ENCODE peak calls at places on chromosomes 7 and 10, in seven cellular contexts. G, A, B, O, R, W and Q are unnamed samples.

GRCh38 chr10:4372601-4373000 is 453.4 kb upstream of the AKR1E2 start:
- DNase-seq in G (no peak), A (no peak), B (peak), O (no peak), R (peak), W (no peak), Q (no peak)

GRCh38 chr10:63977329-63977923 is 456.2 kb downstream of the REEP3 start:
- DNase-seq in G (peak), A (no peak), B (no peak), O (peak), R (peak), W (peak), Q (peak)

GRCh38 chr7:6651866-6652445 is 14.8 kb downstream of the ZNF316 start:
- DNase-seq in G (no peak), A (no peak), B (no peak), O (peak), R (no peak), W (no peak), Q (no peak)

GRCh38 chr10:47255866-47256265 is 44.1 kb upstream of the GDF10 start:
- DNase-seq in G (no peak), A (no peak), B (no peak), O (no peak), R (no peak), W (no peak), Q (no peak)

GRCh38 chr10:62582804-62583208 is 208.6 kb downstream of the ZNF365 start:
- DNase-seq in G (no peak), A (no peak), B (peak), O (no peak), R (peak), W (no peak), Q (peak)

GRCh38 chr10:132405463-132405991 is 8.5 kb downstream of the PWWP2B start:
- DNase-seq in G (no peak), A (no peak), B (no peak), O (no peak), R (no peak), W (no peak), Q (no peak)

GRCh38 chr7:44046321-44047061 is 2.0 kb downstream of the DBNL start:
- DNase-seq in G (peak), A (no peak), B (no peak), O (no peak), R (no peak), W (no peak), Q (no peak)

GRCh38 chr7:23277359-23277989 is 21.7 kb upstream of the MALSU1 start:
- DNase-seq in G (no peak), A (peak), B (no peak), O (peak), R (peak), W (peak), Q (peak)

GRCh38 chr7:44117801-44118429 is 5.4 kb downstream of the POLD2 start:
- DNase-seq in G (no peak), A (no peak), B (no peak), O (no peak), R (peak), W (no peak), Q (no peak)

GRCh38 chr7:42734568-42734967 is 177.3 kb downstream of the C7orf25 start:
- DNase-seq in G (no peak), A (no peak), B (no peak), O (no peak), R (peak), W (no peak), Q (no peak)

GRCh38 chr7:80630611-80631010 is 7.8 kb upstream of the CD36 start:
- DNase-seq in G (no peak), A (no peak), B (no peak), O (no peak), R (no peak), W (no peak), Q (no peak)

GRCh38 chr7:25386311-25386744 is 158.0 kb upstream of the NPVF start:
- DNase-seq in G (no peak), A (no peak), B (no peak), O (peak), R (no peak), W (no peak), Q (no peak)

GRCh38 chr10:127300868-127301321 is 104.5 kb upstream of the INSYN2A start:
- DNase-seq in G (no peak), A (no peak), B (no peak), O (no peak), R (no peak), W (no peak), Q (peak)

GRCh38 chr7:72444023-72444776 is 32.1 kb upstream of the CALN1 start:
- DNase-seq in G (no peak), A (peak), B (no peak), O (no peak), R (no peak), W (no peak), Q (no peak)

GRCh38 chr7:129468087-129468486 is 33.9 kb downstream of the STRIP2 start:
- DNase-seq in G (no peak), A (no peak), B (peak), O (no peak), R (peak), W (no peak), Q (no peak)

GRCh38 chr7:44051611-44052220 is 7.2 kb downstream of the DBNL start:
- DNase-seq in G (no peak), A (no peak), B (no peak), O (no peak), R (no peak), W (no peak), Q (no peak)

GRCh38 chr10:12741255-12741915 is 260.1 kb downstream of the CCDC3 start:
- DNase-seq in G (no peak), A (no peak), B (no peak), O (no peak), R (no peak), W (no peak), Q (no peak)

GRCh38 chr7:30029696-30030095 is 1.5 kb downstream of the PLEKHA8 start:
- DNase-seq in G (no peak), A (no peak), B (no peak), O (no peak), R (peak), W (peak), Q (no peak)

GRCh38 chr7:93350338-93350737 is 118.2 kb downstream of the VPS50 start:
- DNase-seq in G (no peak), A (no peak), B (no peak), O (no peak), R (no peak), W (no peak), Q (no peak)

GRCh38 chr10:66414943-66415342 is 510.9 kb upstream of the LRRTM3 start:
- DNase-seq in G (no peak), A (no peak), B (no peak), O (no peak), R (no peak), W (no peak), Q (no peak)

GRCh38 chr7:284762-285722 is 4.9 kb upstream of the FOXL3 start:
- DNase-seq in G (no peak), A (no peak), B (no peak), O (no peak), R (no peak), W (peak), Q (no peak)

GRCh38 chr7:149287622-149288021 is 25.6 kb downstream of the ZNF783 start:
- DNase-seq in G (no peak), A (no peak), B (no peak), O (no peak), R (no peak), W (no peak), Q (no peak)